ENCODE peak calls at places on chromosome 17, in eight cellular contexts. T, A, I, Q, O, X, Z and F are unnamed samples.

GRCh38 chr17:82241183-82241925 is 12.5 kb downstream of the SLC16A3 start:
- DNase-seq in I (no peak), Q (peak), X (no peak), Z (peak), A (peak), O (peak), T (peak), F (no peak)

GRCh38 chr17:35299108-35299507 is 56.2 kb downstream of the SLFN5 start:
- DNase-seq in O (no peak), X (no peak), A (no peak), I (no peak), Z (no peak), T (no peak), Q (no peak), F (no peak)

GRCh38 chr17:56949595-56949994 is 11.3 kb downstream of the COIL start:
- DNase-seq in O (no peak), Z (no peak), X (no peak), I (no peak), A (no peak), T (no peak), Q (no peak), F (no peak)

GRCh38 chr17:234163-235047 is 53.0 kb upstream of the DOC2B start:
- DNase-seq in T (no peak), Z (no peak), X (no peak), A (no peak), I (no peak), O (no peak), Q (no peak), F (no peak)

GRCh38 chr17:231966-232807 is 50.7 kb upstream of the DOC2B start:
- DNase-seq in Z (no peak), T (no peak), X (no peak), O (no peak), A (no peak), Q (no peak), I (no peak), F (no peak)

GRCh38 chr17:47669060-47669459 is 19.3 kb downstream of the KPNB1 start:
- DNase-seq in I (no peak), T (no peak), O (no peak), Q (no peak), A (no peak), Z (no peak), X (no peak), F (no peak)

GRCh38 chr17:41919165-41919817 is 540 bp upstream of the ACLY start:
- DNase-seq in X (no peak), A (no peak), Z (peak), O (peak), T (no peak), Q (no peak), I (no peak), F (no peak)

GRCh38 chr17:49482144-49482817 is 12.8 kb upstream of the NGFR start:
- DNase-seq in Q (peak), O (peak), A (no peak), I (no peak), T (no peak), Z (no peak), X (no peak), F (no peak)

GRCh38 chr17:46108120-46108519 is 85.1 kb downstream of the KANSL1 start:
- DNase-seq in Z (no peak), O (no peak), T (no peak), A (no peak), Q (no peak), I (no peak), X (no peak), F (no peak)

GRCh38 chr17:78781339-78782304 is at the start of gene CYTH1:
- DNase-seq in I (no peak), Z (no peak), O (no peak), A (no peak), T (peak), Q (no peak), X (no peak), F (peak)